ENCODE peak calls at places on chromosomes 4 and X, in six cellular contexts. One of them, this sample, is unnamed.

GRCh38 chr4:76703123-76703490 is 194.8 kb downstream of the SOWAHB start:
- DNase-seq in HepG2: no peak
- DNase-seq in fibroblast of gingiva: no peak
- DNase-seq in left ventricle myocardium inferior: no peak
- DNase-seq in choroid plexus epithelial cell: peak
- DNase-seq in non-pigmented ciliary epithelial cell: no peak
- DNase-seq in this sample: peak

GRCh38 chr4:181301735-181302380 is 941.3 kb upstream of the TENM3 start:
- DNase-seq in non-pigmented ciliary epithelial cell: no peak
- DNase-seq in fibroblast of gingiva: no peak
- DNase-seq in left ventricle myocardium inferior: peak
- DNase-seq in HepG2: peak
- DNase-seq in choroid plexus epithelial cell: peak
- DNase-seq in this sample: no peak

GRCh38 chrX:1212532-1212931 is at the start of gene CRLF2:
- DNase-seq in choroid plexus epithelial cell: peak
- DNase-seq in HepG2: no peak
- DNase-seq in left ventricle myocardium inferior: no peak
- DNase-seq in fibroblast of gingiva: no peak
- DNase-seq in non-pigmented ciliary epithelial cell: no peak
- DNase-seq in this sample: peak

GRCh38 chrX:131821945-131822622 is 201.0 kb upstream of the STK26 start:
- DNase-seq in fibroblast of gingiva: no peak
- DNase-seq in left ventricle myocardium inferior: no peak
- DNase-seq in choroid plexus epithelial cell: no peak
- DNase-seq in HepG2: no peak
- DNase-seq in non-pigmented ciliary epithelial cell: no peak
- DNase-seq in this sample: peak

GRCh38 chrX:150731795-150732194 is 38.6 kb downstream of the MTMR1 start:
- DNase-seq in non-pigmented ciliary epithelial cell: peak
- DNase-seq in fibroblast of gingiva: peak
- DNase-seq in left ventricle myocardium inferior: no peak
- DNase-seq in HepG2: no peak
- DNase-seq in choroid plexus epithelial cell: peak
- DNase-seq in this sample: peak

GRCh38 chrX:30626402-30626801 is 26.8 kb upstream of the GK start:
- DNase-seq in non-pigmented ciliary epithelial cell: no peak
- DNase-seq in fibroblast of gingiva: no peak
- DNase-seq in HepG2: peak
- DNase-seq in left ventricle myocardium inferior: no peak
- DNase-seq in choroid plexus epithelial cell: no peak
- DNase-seq in this sample: no peak

GRCh38 chrX:129732857-129733256 is 5.9 kb upstream of the XPNPEP2 start:
- DNase-seq in left ventricle myocardium inferior: no peak
- DNase-seq in fibroblast of gingiva: no peak
- DNase-seq in choroid plexus epithelial cell: no peak
- DNase-seq in HepG2: no peak
- DNase-seq in non-pigmented ciliary epithelial cell: no peak
- DNase-seq in this sample: no peak

GRCh38 chr4:145533011-145533410 is 51.4 kb downstream of the SMAD1 start:
- DNase-seq in left ventricle myocardium inferior: no peak
- DNase-seq in choroid plexus epithelial cell: no peak
- DNase-seq in fibroblast of gingiva: no peak
- DNase-seq in HepG2: no peak
- DNase-seq in non-pigmented ciliary epithelial cell: no peak
- DNase-seq in this sample: no peak

GRCh38 chrX:137573356-137574101 is 7.6 kb downstream of the ZIC3 start:
- DNase-seq in fibroblast of gingiva: no peak
- DNase-seq in non-pigmented ciliary epithelial cell: no peak
- DNase-seq in HepG2: no peak
- DNase-seq in left ventricle myocardium inferior: no peak
- DNase-seq in choroid plexus epithelial cell: no peak
- DNase-seq in this sample: no peak

GRCh38 chrX:130100180-130100579 is 10.1 kb downstream of the ELF4 start:
- DNase-seq in non-pigmented ciliary epithelial cell: no peak
- DNase-seq in left ventricle myocardium inferior: peak
- DNase-seq in choroid plexus epithelial cell: peak
- DNase-seq in HepG2: no peak
- DNase-seq in fibroblast of gingiva: peak
- DNase-seq in this sample: no peak

GRCh38 chr4:128866281-128866680 is 56.8 kb downstream of the JADE1 start:
- DNase-seq in fibroblast of gingiva: no peak
- DNase-seq in HepG2: no peak
- DNase-seq in left ventricle myocardium inferior: no peak
- DNase-seq in non-pigmented ciliary epithelial cell: no peak
- DNase-seq in choroid plexus epithelial cell: no peak
- DNase-seq in this sample: no peak

GRCh38 chrX:130091976-130092522 is 18.2 kb downstream of the ELF4 start:
- DNase-seq in fibroblast of gingiva: no peak
- DNase-seq in HepG2: peak
- DNase-seq in left ventricle myocardium inferior: peak
- DNase-seq in non-pigmented ciliary epithelial cell: no peak
- DNase-seq in choroid plexus epithelial cell: no peak
- DNase-seq in this sample: peak

GRCh38 chr4:98387345-98388017 is 126.3 kb downstream of the RAP1GDS1 start:
- DNase-seq in HepG2: no peak
- DNase-seq in left ventricle myocardium inferior: no peak
- DNase-seq in fibroblast of gingiva: no peak
- DNase-seq in choroid plexus epithelial cell: no peak
- DNase-seq in non-pigmented ciliary epithelial cell: no peak
- DNase-seq in this sample: no peak

GRCh38 chrX:22533898-22534297 is 261.2 kb downstream of the CBLL2 start:
- DNase-seq in fibroblast of gingiva: no peak
- DNase-seq in choroid plexus epithelial cell: peak
- DNase-seq in left ventricle myocardium inferior: no peak
- DNase-seq in HepG2: no peak
- DNase-seq in non-pigmented ciliary epithelial cell: no peak
- DNase-seq in this sample: no peak

GRCh38 chrX:19760841-19761512 is 126.4 kb downstream of the SH3KBP1 start:
- DNase-seq in HepG2: no peak
- DNase-seq in choroid plexus epithelial cell: no peak
- DNase-seq in fibroblast of gingiva: no peak
- DNase-seq in non-pigmented ciliary epithelial cell: no peak
- DNase-seq in left ventricle myocardium inferior: no peak
- DNase-seq in this sample: no peak

GRCh38 chrX:152601848-152602616 is 35.7 kb upstream of the GABRQ start:
- DNase-seq in choroid plexus epithelial cell: no peak
- DNase-seq in left ventricle myocardium inferior: no peak
- DNase-seq in non-pigmented ciliary epithelial cell: peak
- DNase-seq in fibroblast of gingiva: no peak
- DNase-seq in HepG2: peak
- DNase-seq in this sample: no peak

GRCh38 chr4:40908297-40908696 is 158.5 kb downstream of the NSUN7 start:
- DNase-seq in fibroblast of gingiva: no peak
- DNase-seq in left ventricle myocardium inferior: no peak
- DNase-seq in non-pigmented ciliary epithelial cell: no peak
- DNase-seq in choroid plexus epithelial cell: no peak
- DNase-seq in HepG2: no peak
- DNase-seq in this sample: no peak

GRCh38 chr4:7330031-7330596 is 104.6 kb downstream of the PSAPL1 start:
- DNase-seq in choroid plexus epithelial cell: no peak
- DNase-seq in left ventricle myocardium inferior: peak
- DNase-seq in HepG2: no peak
- DNase-seq in non-pigmented ciliary epithelial cell: no peak
- DNase-seq in fibroblast of gingiva: no peak
- DNase-seq in this sample: no peak

GRCh38 chr4:15444276-15444675 is 16.4 kb downstream of the C1QTNF7 start:
- DNase-seq in left ventricle myocardium inferior: no peak
- DNase-seq in fibroblast of gingiva: no peak
- DNase-seq in non-pigmented ciliary epithelial cell: no peak
- DNase-seq in choroid plexus epithelial cell: no peak
- DNase-seq in HepG2: no peak
- DNase-seq in this sample: no peak

GRCh38 chrX:13763489-13763888 is 28.9 kb downstream of the OFD1 start:
- DNase-seq in HepG2: no peak
- DNase-seq in non-pigmented ciliary epithelial cell: no peak
- DNase-seq in left ventricle myocardium inferior: peak
- DNase-seq in choroid plexus epithelial cell: no peak
- DNase-seq in fibroblast of gingiva: peak
- DNase-seq in this sample: no peak

This sample was measured in dermis blood vessel endothelial cell.